ENCODE peak calls at places on chromosomes 11 and 22, in eight cellular contexts. Q is T1000; E is EH; W is CD4-positive, CD25-positive, alpha-beta regulatory T cell; N is effector memory CD4-positive, alpha-beta T cell; T is AG10803; P is body of pancreas; U is T-cell. R is an unnamed sample.

GRCh38 chr11:133681901-133682300 is 149.6 kb upstream of the OPCML start:
- DNase-seq in Q (no peak), E (no peak), W (no peak), N (no peak), T (no peak), P (no peak), U (no peak), R (no peak)

GRCh38 chr22:38952382-38952993 is 4.9 kb upstream of the APOBEC3A start:
- DNase-seq in Q (no peak), E (no peak), W (no peak), N (no peak), T (no peak), P (no peak), U (no peak), R (no peak)

GRCh38 chr11:119375629-119376196 is 5.8 kb downstream of the USP2 start:
- DNase-seq in Q (no peak), E (peak), W (no peak), N (no peak), T (peak), P (peak), U (no peak), R (no peak)

GRCh38 chr11:61817471-61818202 is 834 bp upstream of the FADS1 start:
- DNase-seq in Q (no peak), E (no peak), W (no peak), N (no peak), T (no peak), P (no peak), U (no peak), R (no peak)

GRCh38 chr11:9847636-9848035 is 183.8 kb downstream of the SWAP70 start:
- DNase-seq in Q (no peak), E (no peak), W (no peak), N (no peak), T (peak), P (no peak), U (no peak), R (no peak)

GRCh38 chr11:35066029-35066428 is 72.9 kb upstream of the CD44 start:
- DNase-seq in Q (no peak), E (no peak), W (no peak), N (no peak), T (no peak), P (no peak), U (no peak), R (no peak)

GRCh38 chr11:76214186-76214585 is 7.9 kb upstream of the WNT11 start:
- DNase-seq in Q (no peak), E (no peak), W (no peak), N (no peak), T (no peak), P (no peak), U (no peak), R (no peak)

GRCh38 chr22:39527481-39527961 is 5.0 kb downstream of the RPS19BP1 start:
- DNase-seq in Q (no peak), E (peak), W (no peak), N (no peak), T (no peak), P (no peak), U (no peak), R (peak)

GRCh38 chr11:9888938-9889337 is 225.1 kb downstream of the SWAP70 start:
- DNase-seq in Q (no peak), E (no peak), W (no peak), N (no peak), T (no peak), P (no peak), U (no peak), R (no peak)

GRCh38 chr11:87820026-87820425 is 355.2 kb downstream of the RAB38 start:
- DNase-seq in Q (no peak), E (peak), W (no peak), N (no peak), T (no peak), P (no peak), U (no peak), R (no peak)

GRCh38 chr11:16293204-16293681 is 63.1 kb downstream of the SOX6 start:
- DNase-seq in Q (no peak), E (peak), W (no peak), N (no peak), T (no peak), P (no peak), U (no peak), R (peak)

GRCh38 chr22:19260804-19261203 is 30.7 kb downstream of the CLTCL1 start:
- DNase-seq in Q (no peak), E (no peak), W (no peak), N (no peak), T (no peak), P (no peak), U (no peak), R (no peak)

GRCh38 chr22:19105867-19106802 is 16.1 kb downstream of the DGCR2 start:
- DNase-seq in Q (no peak), E (no peak), W (peak), N (peak), T (no peak), P (peak), U (peak), R (no peak)

R was measured in SJSA1.